ENCODE peak calls at places on chromosomes 7 and 10, in four cellular contexts. X, Y, Q and H are unnamed samples.

GRCh38 chr10:102408728-102409603 is 9.6 kb downstream of the PSD start:
- DNase-seq in Q (peak), Y (no peak), X (no peak), H (peak)

GRCh38 chr7:73832806-73833205 is 2.0 kb downstream of the CLDN4 start:
- DNase-seq in Q (no peak), Y (no peak), X (no peak), H (peak)

GRCh38 chr10:119203006-119203405 is 4.4 kb upstream of the GRK5 start:
- DNase-seq in Q (peak), Y (peak), X (no peak), H (no peak)

GRCh38 chr10:8420182-8420581 is 365.7 kb downstream of the GATA3 start:
- DNase-seq in Q (no peak), X (no peak), Y (no peak), H (no peak)

GRCh38 chr7:150738092-150739044 is 1.1 kb downstream of the GIMAP5 start:
- DNase-seq in Q (peak), Y (peak), X (no peak), H (no peak)

GRCh38 chr10:110170142-110170887 is 37.1 kb upstream of the MXI1 start:
- DNase-seq in X (no peak), Q (no peak), Y (no peak), H (no peak)

GRCh38 chr7:2013381-2014311 is 219.1 kb downstream of the MAD1L1 start:
- DNase-seq in X (no peak), Q (no peak), Y (no peak), H (no peak)

GRCh38 chr7:155183655-155184054 is 113.5 kb downstream of the HTR5A start:
- DNase-seq in Y (no peak), X (no peak), Q (no peak), H (no peak)

GRCh38 chr7:55065079-55065478 is 46.3 kb downstream of the EGFR start:
- DNase-seq in Y (peak), Q (peak), X (no peak), H (peak)

GRCh38 chr7:127251048-127251451 is 1.7 kb downstream of the GRM8 start:
- DNase-seq in Y (no peak), X (peak), Q (no peak), H (no peak)

GRCh38 chr7:12715372-12716133 is 28.1 kb downstream of the ARL4A start:
- DNase-seq in Y (peak), X (no peak), Q (peak), H (peak)

GRCh38 chr7:82044497-82045080 is 274.7 kb upstream of the HGF start:
- DNase-seq in X (no peak), Q (peak), Y (peak), H (peak)

GRCh38 chr7:106841896-106842390 is 23.1 kb upstream of the PIK3CG start:
- DNase-seq in Y (no peak), Q (no peak), X (no peak), H (no peak)

GRCh38 chr10:123021517-123021916 is 12.7 kb downstream of the ACADSB start:
- DNase-seq in X (no peak), Y (no peak), Q (no peak), H (no peak)

GRCh38 chr7:155194531-155195140 is 103.0 kb upstream of the INSIG1 start:
- DNase-seq in X (no peak), Q (no peak), Y (no peak), H (no peak)

GRCh38 chr10:55631071-55631654 is 729.9 kb downstream of the ZWINT start:
- DNase-seq in X (no peak), Y (peak), Q (peak), H (peak)

GRCh38 chr10:54094321-54094720 is 706.7 kb downstream of the PCDH15 start:
- DNase-seq in Q (no peak), Y (no peak), X (no peak), H (no peak)

GRCh38 chr10:121539757-121540156 is 58.5 kb downstream of the FGFR2 start:
- DNase-seq in X (no peak), Q (no peak), Y (no peak), H (no peak)

GRCh38 chr7:25731035-25731880 is 420.7 kb upstream of the NFE2L3 start:
- DNase-seq in Q (no peak), Y (peak), X (no peak), H (no peak)

GRCh38 chr10:110504111-110504735 is 6.5 kb downstream of the DUSP5 start:
- DNase-seq in X (peak), Y (peak), Q (peak), H (peak)

GRCh38 chr10:48496105-48496830 is 108.6 kb downstream of the ARHGAP22 start:
- DNase-seq in Q (no peak), X (no peak), Y (no peak), H (no peak)

GRCh38 chr7:148457310-148457921 is 133.2 kb upstream of the C7orf33 start:
- DNase-seq in Q (no peak), X (no peak), Y (no peak), H (no peak)

GRCh38 chr10:71750124-71750841 is 23.0 kb downstream of the VSIR start:
- DNase-seq in Q (no peak), Y (no peak), X (no peak), H (no peak)

GRCh38 chr7:99112097-99112496 is 31.8 kb downstream of the SMURF1 start:
- DNase-seq in Q (no peak), X (peak), Y (peak), H (no peak)

GRCh38 chr7:19969859-19970493 is 196.6 kb upstream of the TMEM196 start:
- DNase-seq in X (no peak), Y (peak), Q (peak), H (no peak)

GRCh38 chr7:138097064-138097741 is 20.9 kb downstream of the AKR1D1 start:
- DNase-seq in Q (peak), Y (peak), X (no peak), H (peak)

GRCh38 chr7:50779427-50779826 is 3.3 kb downstream of the GRB10 start:
- DNase-seq in X (no peak), Q (no peak), Y (no peak), H (no peak)

GRCh38 chr7:147022056-147022455 is 905.5 kb downstream of the CNTNAP2 start:
- DNase-seq in X (no peak), Y (no peak), Q (peak), H (no peak)